ENCODE peak calls at places on chromosomes 4 and X, in six cellular contexts. One of them, this sample, is unnamed.
A peak's percentile ranks its signal among the peaks of the same experiment; 100 is the strongest.

GRCh38 chr4:47830263-47831025 is 7.4 kb downstream of the CORIN start:
- DNase-seq in NCI-H1694: no peak
- DNase-seq in hepatic stellate cell: no peak
- DNase-seq in putamen: no peak
- DNase-seq in fibroblast of mammary gland: no peak
- DNase-seq in Kasumi-1: no peak
- DNase-seq in this sample: no peak

GRCh38 chr4:89838005-89838404 is 1.0 kb upstream of the SNCA start:
- DNase-seq in Kasumi-1: peak; percentile 57
- DNase-seq in hepatic stellate cell: no peak
- DNase-seq in putamen: peak; percentile 53
- DNase-seq in NCI-H1694: peak; percentile 9
- DNase-seq in fibroblast of mammary gland: no peak
- DNase-seq in this sample: peak; percentile 10

GRCh38 chr4:42953316-42953715 is 60.8 kb downstream of the GRXCR1 start:
- DNase-seq in NCI-H1694: peak; percentile 73
- DNase-seq in Kasumi-1: no peak
- DNase-seq in putamen: no peak
- DNase-seq in hepatic stellate cell: no peak
- DNase-seq in fibroblast of mammary gland: no peak
- DNase-seq in this sample: no peak

GRCh38 chrX:44903107-44903506 is 30.1 kb downstream of the KDM6A start:
- DNase-seq in putamen: no peak
- DNase-seq in Kasumi-1: no peak
- DNase-seq in NCI-H1694: no peak
- DNase-seq in hepatic stellate cell: no peak
- DNase-seq in fibroblast of mammary gland: peak; percentile 89
- DNase-seq in this sample: peak; percentile 21

GRCh38 chrX:13473666-13474516 is 95.5 kb upstream of the EGFL6 start:
- DNase-seq in NCI-H1694: no peak
- DNase-seq in hepatic stellate cell: no peak
- DNase-seq in fibroblast of mammary gland: peak; percentile 63
- DNase-seq in Kasumi-1: peak; percentile 25
- DNase-seq in putamen: no peak
- DNase-seq in this sample: no peak

GRCh38 chr4:1055721-1056590 is 44.5 kb downstream of the FGFRL1 start:
- DNase-seq in fibroblast of mammary gland: peak; percentile 51
- DNase-seq in NCI-H1694: no peak
- DNase-seq in putamen: no peak
- DNase-seq in Kasumi-1: peak; percentile 51
- DNase-seq in hepatic stellate cell: peak; percentile 58
- DNase-seq in this sample: no peak

GRCh38 chrX:142688256-142688655 is 337.5 kb upstream of the SPANXN4 start:
- DNase-seq in fibroblast of mammary gland: no peak
- DNase-seq in Kasumi-1: no peak
- DNase-seq in putamen: no peak
- DNase-seq in NCI-H1694: no peak
- DNase-seq in hepatic stellate cell: no peak
- DNase-seq in this sample: no peak

GRCh38 chr4:162952232-162952631 is 214.5 kb downstream of the NAF1 start:
- DNase-seq in putamen: no peak
- DNase-seq in NCI-H1694: no peak
- DNase-seq in Kasumi-1: no peak
- DNase-seq in fibroblast of mammary gland: peak; percentile 12
- DNase-seq in hepatic stellate cell: no peak
- DNase-seq in this sample: no peak

GRCh38 chr4:83285022-83285387 is 407 bp upstream of the COQ2 start:
- DNase-seq in fibroblast of mammary gland: peak; percentile 73
- DNase-seq in hepatic stellate cell: peak; percentile 23
- DNase-seq in Kasumi-1: peak; percentile 83
- DNase-seq in putamen: peak; percentile 45
- DNase-seq in NCI-H1694: no peak
- DNase-seq in this sample: peak; percentile 30

GRCh38 chrX:12901486-12901885 is 4.9 kb upstream of the TLR8 start:
- DNase-seq in NCI-H1694: peak; percentile 7
- DNase-seq in Kasumi-1: peak; percentile 48
- DNase-seq in hepatic stellate cell: peak; percentile 53
- DNase-seq in putamen: no peak
- DNase-seq in fibroblast of mammary gland: peak; percentile 47
- DNase-seq in this sample: peak; percentile 66

GRCh38 chr4:4791299-4791798 is 68.1 kb upstream of the MSX1 start:
- DNase-seq in NCI-H1694: no peak
- DNase-seq in hepatic stellate cell: no peak
- DNase-seq in fibroblast of mammary gland: peak; percentile 52
- DNase-seq in putamen: peak; percentile 34
- DNase-seq in Kasumi-1: no peak
- DNase-seq in this sample: no peak

GRCh38 chr4:121977251-121978168 is 25.6 kb upstream of the TRPC3 start:
- DNase-seq in Kasumi-1: no peak
- DNase-seq in NCI-H1694: no peak
- DNase-seq in fibroblast of mammary gland: no peak
- DNase-seq in putamen: no peak
- DNase-seq in hepatic stellate cell: no peak
- DNase-seq in this sample: peak; percentile 14

GRCh38 chr4:23361453-23361852 is 528.4 kb downstream of the PPARGC1A start:
- DNase-seq in NCI-H1694: no peak
- DNase-seq in Kasumi-1: no peak
- DNase-seq in putamen: no peak
- DNase-seq in fibroblast of mammary gland: no peak
- DNase-seq in hepatic stellate cell: no peak
- DNase-seq in this sample: no peak

GRCh38 chr4:15006416-15007024 is 4.2 kb downstream of the CPEB2 start:
- DNase-seq in putamen: no peak
- DNase-seq in NCI-H1694: no peak
- DNase-seq in Kasumi-1: peak; percentile 43
- DNase-seq in fibroblast of mammary gland: peak; percentile 41
- DNase-seq in hepatic stellate cell: peak; percentile 8
- DNase-seq in this sample: no peak

GRCh38 chrX:13647709-13648212 is 5.2 kb upstream of the TCEANC start:
- DNase-seq in Kasumi-1: peak; percentile 30
- DNase-seq in NCI-H1694: no peak
- DNase-seq in putamen: no peak
- DNase-seq in hepatic stellate cell: peak; percentile 14
- DNase-seq in fibroblast of mammary gland: peak; percentile 72
- DNase-seq in this sample: peak; percentile 28

GRCh38 chrX:33725556-33726232 is 406.4 kb downstream of the FAM47A start:
- DNase-seq in Kasumi-1: no peak
- DNase-seq in putamen: no peak
- DNase-seq in hepatic stellate cell: no peak
- DNase-seq in fibroblast of mammary gland: no peak
- DNase-seq in NCI-H1694: no peak
- DNase-seq in this sample: no peak

This sample was measured in AG08396.